ENCODE peak calls at places on chromosomes 12 and 14, in seven cellular contexts. One of them, this sample, is unnamed.

GRCh38 chr12:33296529-33296928 is 143.1 kb downstream of the SYT10 start:
- DNase-seq in AG04450: no peak
- DNase-seq in ovary: no peak
- DNase-seq in omental fat pad: no peak
- DNase-seq in DND-41: no peak
- DNase-seq in foreskin keratinocyte: no peak
- DNase-seq in transverse colon: no peak
- DNase-seq in this sample: no peak

GRCh38 chr12:12725086-12725955 is 8.2 kb downstream of the CDKN1B start:
- DNase-seq in AG04450: peak
- DNase-seq in foreskin keratinocyte: peak
- DNase-seq in omental fat pad: peak
- DNase-seq in DND-41: peak
- DNase-seq in ovary: peak
- DNase-seq in transverse colon: peak
- DNase-seq in this sample: peak

GRCh38 chr14:25102788-25103187 is 52.8 kb upstream of the STXBP6 start:
- DNase-seq in foreskin keratinocyte: no peak
- DNase-seq in ovary: no peak
- DNase-seq in AG04450: no peak
- DNase-seq in transverse colon: no peak
- DNase-seq in omental fat pad: no peak
- DNase-seq in DND-41: no peak
- DNase-seq in this sample: no peak

GRCh38 chr12:76450690-76451089 is 102.5 kb upstream of the BBS10 start:
- DNase-seq in AG04450: no peak
- DNase-seq in transverse colon: no peak
- DNase-seq in omental fat pad: no peak
- DNase-seq in DND-41: no peak
- DNase-seq in foreskin keratinocyte: peak
- DNase-seq in ovary: no peak
- DNase-seq in this sample: no peak

GRCh38 chr14:100279563-100279962 is 26.7 kb downstream of the SLC25A29 start:
- DNase-seq in DND-41: no peak
- DNase-seq in omental fat pad: no peak
- DNase-seq in ovary: no peak
- DNase-seq in transverse colon: no peak
- DNase-seq in AG04450: no peak
- DNase-seq in foreskin keratinocyte: no peak
- DNase-seq in this sample: no peak

GRCh38 chr12:89060133-89060532 is 292.2 kb downstream of the DUSP6 start:
- DNase-seq in omental fat pad: no peak
- DNase-seq in AG04450: no peak
- DNase-seq in transverse colon: no peak
- DNase-seq in foreskin keratinocyte: no peak
- DNase-seq in DND-41: no peak
- DNase-seq in ovary: no peak
- DNase-seq in this sample: no peak

GRCh38 chr14:73810478-73811163 is 41.0 kb upstream of the PTGR2 start:
- DNase-seq in omental fat pad: no peak
- DNase-seq in transverse colon: no peak
- DNase-seq in foreskin keratinocyte: no peak
- DNase-seq in ovary: no peak
- DNase-seq in AG04450: no peak
- DNase-seq in DND-41: no peak
- DNase-seq in this sample: no peak

GRCh38 chr12:109389146-109389545 is 41.4 kb downstream of the MYO1H start:
- DNase-seq in omental fat pad: no peak
- DNase-seq in DND-41: peak
- DNase-seq in transverse colon: no peak
- DNase-seq in AG04450: no peak
- DNase-seq in foreskin keratinocyte: no peak
- DNase-seq in ovary: no peak
- DNase-seq in this sample: peak

GRCh38 chr14:44897041-44897843 is 64.5 kb downstream of the KLHL28 start:
- DNase-seq in DND-41: peak
- DNase-seq in omental fat pad: peak
- DNase-seq in AG04450: peak
- DNase-seq in foreskin keratinocyte: peak
- DNase-seq in ovary: peak
- DNase-seq in transverse colon: peak
- DNase-seq in this sample: peak

GRCh38 chr14:96502621-96503251 is 554 bp downstream of the PAPOLA start:
- DNase-seq in DND-41: no peak
- DNase-seq in omental fat pad: no peak
- DNase-seq in AG04450: no peak
- DNase-seq in foreskin keratinocyte: no peak
- DNase-seq in transverse colon: peak
- DNase-seq in ovary: no peak
- DNase-seq in this sample: peak

GRCh38 chr12:53709671-53710070 is 17.6 kb downstream of the CALCOCO1 start:
- DNase-seq in DND-41: no peak
- DNase-seq in transverse colon: no peak
- DNase-seq in foreskin keratinocyte: no peak
- DNase-seq in ovary: no peak
- DNase-seq in omental fat pad: no peak
- DNase-seq in AG04450: no peak
- DNase-seq in this sample: no peak

GRCh38 chr12:127383281-127383680 is 883.7 kb upstream of the TMEM132C start:
- DNase-seq in AG04450: no peak
- DNase-seq in ovary: no peak
- DNase-seq in foreskin keratinocyte: no peak
- DNase-seq in DND-41: no peak
- DNase-seq in transverse colon: no peak
- DNase-seq in omental fat pad: no peak
- DNase-seq in this sample: no peak

GRCh38 chr12:77130193-77130592 is 64.8 kb upstream of the E2F7 start:
- DNase-seq in ovary: no peak
- DNase-seq in transverse colon: no peak
- DNase-seq in AG04450: no peak
- DNase-seq in DND-41: no peak
- DNase-seq in omental fat pad: no peak
- DNase-seq in foreskin keratinocyte: no peak
- DNase-seq in this sample: no peak

GRCh38 chr12:122250047-122250446 is 16.2 kb downstream of the VPS33A start:
- DNase-seq in DND-41: no peak
- DNase-seq in ovary: no peak
- DNase-seq in AG04450: no peak
- DNase-seq in transverse colon: no peak
- DNase-seq in foreskin keratinocyte: no peak
- DNase-seq in omental fat pad: no peak
- DNase-seq in this sample: no peak

GRCh38 chr12:53223391-53224267 is 8.4 kb downstream of the RARG start:
- DNase-seq in transverse colon: no peak
- DNase-seq in foreskin keratinocyte: peak
- DNase-seq in AG04450: no peak
- DNase-seq in DND-41: peak
- DNase-seq in ovary: peak
- DNase-seq in omental fat pad: no peak
- DNase-seq in this sample: peak

GRCh38 chr14:61154606-61155005 is 126.5 kb downstream of the TMEM30B start:
- DNase-seq in foreskin keratinocyte: no peak
- DNase-seq in DND-41: no peak
- DNase-seq in AG04450: no peak
- DNase-seq in ovary: no peak
- DNase-seq in omental fat pad: no peak
- DNase-seq in transverse colon: no peak
- DNase-seq in this sample: no peak

DNA sequence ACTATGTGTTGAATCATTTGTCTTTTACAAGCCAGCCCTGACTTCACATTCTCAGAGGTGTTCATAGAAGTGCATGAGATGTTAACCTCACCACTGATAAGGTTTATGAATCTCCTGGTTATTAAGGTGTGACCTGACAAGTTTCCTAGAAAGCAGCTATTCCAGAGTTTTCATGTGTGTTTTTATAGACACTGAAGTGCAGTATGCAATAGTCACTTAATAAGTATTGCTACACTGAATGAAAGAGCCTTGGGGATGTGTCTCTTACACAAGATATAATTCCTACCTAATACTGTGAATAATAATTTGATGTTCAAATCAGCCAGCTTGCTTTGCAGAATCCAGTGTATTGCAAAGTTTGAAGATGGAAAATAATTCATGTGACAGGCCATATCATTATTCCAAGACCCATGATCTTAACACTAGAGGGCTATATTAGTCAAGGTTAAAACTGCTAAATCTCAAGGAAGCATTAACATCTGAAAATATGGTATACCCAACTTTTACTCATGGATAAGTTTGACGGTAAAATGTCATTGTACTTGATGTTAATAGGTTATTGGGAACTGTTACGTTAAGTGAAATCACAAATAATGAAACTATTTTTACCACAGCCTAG is 13.0 kb downstream of the SLC25A3 start:
- DNase-seq in omental fat pad: no peak
- DNase-seq in DND-41: no peak
- DNase-seq in foreskin keratinocyte: no peak
- DNase-seq in transverse colon: no peak
- DNase-seq in ovary: no peak
- DNase-seq in AG04450: no peak
- DNase-seq in this sample: no peak
- TF ChIP-seq CTCF in omental fat pad: no peak
- TF ChIP-seq CTCF in DND-41: peak
- TF ChIP-seq CTCF in foreskin keratinocyte: peak
- TF ChIP-seq CTCF in transverse colon: no peak
- TF ChIP-seq CTCF in ovary: no peak
- TF ChIP-seq CTCF in AG04450: no peak
- TF ChIP-seq CTCF in this sample: no peak

DNA sequence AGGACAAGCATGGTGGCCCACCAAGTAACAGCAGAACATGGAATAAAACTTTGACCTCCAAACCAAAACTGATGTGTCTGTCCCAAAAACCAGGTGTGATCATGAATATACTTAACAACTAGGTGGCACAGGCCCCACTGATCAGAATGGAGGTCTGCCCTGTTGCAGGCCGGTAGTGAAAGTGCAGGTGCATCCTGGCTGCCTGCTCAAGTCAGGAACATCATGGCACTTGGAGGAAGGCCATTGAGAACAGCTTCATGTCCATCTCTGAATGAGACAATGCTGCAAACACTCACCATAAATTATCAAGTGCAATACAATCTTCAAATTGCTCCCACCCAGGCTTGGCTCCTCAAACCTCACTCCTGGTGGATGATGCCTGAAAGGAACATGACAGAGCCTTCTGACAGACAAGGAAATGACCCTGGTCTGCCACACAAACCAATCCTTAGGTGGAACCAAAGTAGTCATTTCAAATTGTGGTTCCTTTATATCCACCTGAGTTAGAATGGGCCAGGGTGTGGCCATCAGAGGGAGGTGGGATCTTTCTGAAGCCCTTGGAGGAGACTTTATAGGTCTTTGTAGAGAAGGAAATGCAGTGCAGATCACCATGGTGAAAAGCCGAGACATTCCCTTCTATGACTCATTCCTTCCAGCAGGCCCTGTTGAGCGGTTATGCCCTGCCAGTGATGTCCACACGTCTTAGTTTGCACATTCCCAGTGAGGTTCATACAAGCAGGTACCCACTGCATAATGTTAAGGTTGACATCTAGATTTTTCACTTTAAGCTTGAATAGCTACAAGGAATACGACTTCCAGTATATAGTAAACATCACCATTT is 36.0 kb downstream of the EGLN3 start:
- DNase-seq in transverse colon: no peak
- DNase-seq in DND-41: no peak
- DNase-seq in omental fat pad: no peak
- DNase-seq in foreskin keratinocyte: peak
- DNase-seq in AG04450: no peak
- DNase-seq in ovary: no peak
- DNase-seq in this sample: no peak
- TF ChIP-seq CTCF in transverse colon: no peak
- TF ChIP-seq CTCF in DND-41: no peak
- TF ChIP-seq CTCF in omental fat pad: no peak
- TF ChIP-seq CTCF in foreskin keratinocyte: no peak
- TF ChIP-seq CTCF in AG04450: no peak
- TF ChIP-seq CTCF in ovary: no peak
- TF ChIP-seq CTCF in this sample: no peak

GRCh38 chr12:85741051-85741450 is 95.2 kb downstream of the RASSF9 start:
- DNase-seq in transverse colon: no peak
- DNase-seq in foreskin keratinocyte: no peak
- DNase-seq in AG04450: no peak
- DNase-seq in DND-41: no peak
- DNase-seq in ovary: no peak
- DNase-seq in omental fat pad: no peak
- DNase-seq in this sample: no peak

DNA sequence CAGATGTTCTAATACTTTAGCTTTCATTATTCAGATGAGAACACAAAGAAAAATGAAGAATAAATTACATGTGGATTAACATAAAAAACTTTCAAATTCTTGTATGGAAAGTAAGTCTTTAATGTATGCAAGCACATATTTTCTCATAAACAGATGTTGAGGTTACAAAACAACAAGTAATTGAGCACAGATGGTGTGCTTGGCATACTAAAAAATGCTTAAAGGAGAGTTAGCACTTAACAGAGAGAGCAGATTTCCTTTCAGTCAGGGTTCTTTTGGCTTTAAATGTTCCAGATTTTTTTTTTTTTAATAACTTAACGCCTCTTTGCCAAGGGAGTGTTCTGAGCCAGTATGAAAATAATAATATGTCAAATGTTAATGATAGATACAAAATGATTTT is 96.0 kb downstream of the RASSF9 start:
- DNase-seq in transverse colon: no peak
- DNase-seq in DND-41: no peak
- DNase-seq in omental fat pad: no peak
- DNase-seq in ovary: no peak
- DNase-seq in foreskin keratinocyte: no peak
- DNase-seq in AG04450: no peak
- DNase-seq in this sample: no peak
- TF ChIP-seq CTCF in transverse colon: no peak
- TF ChIP-seq CTCF in DND-41: no peak
- TF ChIP-seq CTCF in omental fat pad: no peak
- TF ChIP-seq CTCF in ovary: no peak
- TF ChIP-seq CTCF in foreskin keratinocyte: no peak
- TF ChIP-seq CTCF in AG04450: no peak
- TF ChIP-seq CTCF in this sample: no peak

DNA sequence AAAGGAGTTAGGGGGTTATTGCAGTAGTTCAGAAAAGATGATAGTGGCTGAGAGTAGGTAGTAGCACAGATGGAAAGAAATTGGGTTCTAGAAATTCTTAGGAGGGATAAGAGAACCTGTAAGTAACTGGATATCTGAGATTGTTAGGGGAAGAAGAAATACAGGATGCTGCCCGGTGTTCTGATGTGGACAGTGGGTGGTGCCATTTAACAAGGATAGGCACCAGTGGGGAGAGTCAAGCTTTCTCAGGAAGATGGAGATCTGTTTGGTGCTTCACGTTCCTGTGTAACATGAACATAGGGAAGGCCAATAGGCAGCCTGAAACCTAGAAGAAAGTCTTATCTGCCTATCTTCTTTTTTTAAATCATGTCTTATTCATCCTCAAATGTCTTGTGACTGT is 245.9 kb downstream of the NPAS3 start:
- DNase-seq in AG04450: no peak
- DNase-seq in foreskin keratinocyte: no peak
- DNase-seq in omental fat pad: no peak
- DNase-seq in DND-41: no peak
- DNase-seq in transverse colon: no peak
- DNase-seq in ovary: no peak
- DNase-seq in this sample: no peak
- TF ChIP-seq CTCF in AG04450: no peak
- TF ChIP-seq CTCF in foreskin keratinocyte: peak
- TF ChIP-seq CTCF in omental fat pad: no peak
- TF ChIP-seq CTCF in DND-41: peak
- TF ChIP-seq CTCF in transverse colon: peak
- TF ChIP-seq CTCF in ovary: no peak
- TF ChIP-seq CTCF in this sample: no peak